ENCODE peak calls at places on chromosomes 7 and 10, in ten cellular contexts. S is mesenteric fat pad; I is NCI-H187; U is hypothalamus; R is neural progenitor cell; N is mammary epithelial cell; T is NCI-H2081; Q is effector memory CD8-positive, alpha-beta T cell; D is effector memory CD4-positive, alpha-beta T cell; Z is occipital lobe. B is an unnamed sample.

GRCh38 chr10:22679608-22680007 is 34.8 kb downstream of the PIP4K2A start:
- DNase-seq in S (no peak), I (no peak), U (no peak), R (no peak), N (no peak), T (no peak), Q (no peak), D (no peak), Z (no peak), B (no peak)

GRCh38 chr7:44534501-44534900 is 6.6 kb downstream of the NPC1L1 start:
- DNase-seq in S (peak; percentile 47), I (no peak), U (no peak), R (peak; percentile 82), N (peak; percentile 8), T (peak; percentile 25), Q (peak; percentile 42), D (peak; percentile 21), Z (no peak), B (no peak)

GRCh38 chr10:43204943-43205671 is 61.8 kb downstream of the RASGEF1A start:
- DNase-seq in S (peak; percentile 89), I (no peak), U (peak; percentile 53), R (peak; percentile 81), N (peak; percentile 52), T (peak; percentile 11), Q (peak; percentile 48), D (no peak), Z (no peak), B (peak; percentile 78)

GRCh38 chr7:106915873-106916272 is 50.8 kb downstream of the PIK3CG start:
- DNase-seq in S (no peak), I (no peak), U (no peak), R (no peak), N (no peak), T (no peak), Q (no peak), D (no peak), Z (no peak), B (no peak)

GRCh38 chr10:77732213-77733003 is 94.8 kb upstream of the KCNMA1 start:
- DNase-seq in S (no peak), I (no peak), U (no peak), R (no peak), N (no peak), T (no peak), Q (no peak), D (no peak), Z (no peak), B (no peak)

GRCh38 chr7:44945479-44945878 is 33.3 kb downstream of the MYO1G start:
- DNase-seq in S (no peak), I (no peak), U (no peak), R (no peak), N (no peak), T (no peak), Q (no peak), D (no peak), Z (no peak), B (no peak)

GRCh38 chr7:106737202-106737562 is 76.2 kb upstream of the CCDC71L start:
- DNase-seq in S (no peak), I (no peak), U (no peak), R (no peak), N (peak; percentile 43), T (no peak), Q (no peak), D (no peak), Z (no peak), B (no peak)

GRCh38 chr10:3265081-3265480 is 92.5 kb upstream of the PITRM1 start:
- DNase-seq in S (no peak), I (no peak), U (no peak), R (no peak), N (no peak), T (no peak), Q (no peak), D (no peak), Z (no peak), B (no peak)

GRCh38 chr10:115826391-115826790 is 446.6 kb downstream of the GFRA1 start:
- DNase-seq in S (no peak), I (no peak), U (no peak), R (no peak), N (no peak), T (no peak), Q (no peak), D (no peak), Z (no peak), B (no peak)

GRCh38 chr7:28939367-28939766 is 18.8 kb downstream of the TRIL start:
- DNase-seq in S (no peak), I (no peak), U (no peak), R (no peak), N (no peak), T (no peak), Q (no peak), D (no peak), Z (no peak), B (no peak)

GRCh38 chr10:86292462-86293322 is 73.9 kb downstream of the GRID1 start:
- DNase-seq in S (peak; percentile 87), I (no peak), U (no peak), R (no peak), N (no peak), T (no peak), Q (no peak), D (no peak), Z (no peak), B (peak; percentile 46)

B was measured in upper lobe of right lung.